ENCODE peak calls at places on chromosome 21, in six cellular contexts. M, I, V, C, T and N are unnamed samples.

GRCh38 chr21:30518876-30519275 is 16.9 kb upstream of the KRTAP19-5 start:
- DNase-seq in C (no peak), I (no peak), M (no peak), V (no peak), T (no peak), N (no peak)

GRCh38 chr21:46121286-46122221 is 23.6 kb downstream of the COL6A2 start:
- DNase-seq in V (no peak), M (peak), C (no peak), I (no peak), T (no peak), N (no peak)

GRCh38 chr21:46187814-46188213 is 3.6 kb upstream of the SPATC1L start:
- DNase-seq in T (no peak), M (no peak), V (no peak), C (no peak), I (no peak), N (peak)

GRCh38 chr21:34282223-34282622 is 81.6 kb upstream of the KCNE2 start:
- DNase-seq in V (no peak), T (peak), I (no peak), C (no peak), M (no peak), N (peak)

GRCh38 chr21:26471116-26471505 is 102.0 kb downstream of the CYYR1 start:
- DNase-seq in C (no peak), V (no peak), T (no peak), M (no peak), I (no peak), N (no peak)

GRCh38 chr21:25842925-25843324 is 108.2 kb downstream of the GABPA start:
- DNase-seq in I (no peak), C (no peak), T (no peak), V (no peak), M (no peak), N (no peak)

GRCh38 chr21:28521932-28522826 is 470.5 kb downstream of the LTN1 start:
- DNase-seq in C (peak), V (no peak), M (no peak), I (no peak), T (peak), N (peak)

GRCh38 chr21:45332981-45333582 is 45.4 kb upstream of the POFUT2 start:
- DNase-seq in V (no peak), T (no peak), I (no peak), M (peak), C (no peak), N (no peak)

GRCh38 chr21:36807421-36808004 is 108.6 kb downstream of the SIM2 start:
- DNase-seq in M (no peak), V (no peak), T (no peak), C (no peak), I (no peak), N (no peak)

GRCh38 chr21:21003701-21004100 is 5.5 kb downstream of the NCAM2 start:
- DNase-seq in C (peak), T (peak), V (peak), M (no peak), I (no peak), N (peak)

GRCh38 chr21:46211786-46212720 is 16.5 kb downstream of the LSS start:
- DNase-seq in I (no peak), M (peak), C (no peak), V (no peak), T (peak), N (no peak)

GRCh38 chr21:18655927-18656326 is 252.3 kb upstream of the TMPRSS15 start:
- DNase-seq in V (no peak), I (no peak), M (no peak), C (no peak), T (no peak), N (no peak)

GRCh38 chr21:36260030-36260787 is 59.8 kb upstream of the MORC3 start:
- DNase-seq in C (peak), T (peak), V (peak), I (no peak), M (no peak), N (peak)

GRCh38 chr21:45949928-45950739 is 31.4 kb upstream of the COL6A1 start:
- DNase-seq in M (no peak), C (no peak), V (peak), T (no peak), I (no peak), N (no peak)

GRCh38 chr21:46477765-46478164 is 19.1 kb downstream of the DIP2A start:
- DNase-seq in V (no peak), I (no peak), M (no peak), C (no peak), T (peak), N (no peak)

GRCh38 chr21:45033791-45034555 is 40.4 kb upstream of the ADARB1 start:
- DNase-seq in T (no peak), M (no peak), I (no peak), C (no peak), V (no peak), N (no peak)

GRCh38 chr21:20997633-20998455 is at the start of gene NCAM2:
- DNase-seq in I (peak), C (no peak), V (peak), M (peak), T (peak), N (peak)

GRCh38 chr21:30329203-30329868 is 8.2 kb downstream of the KRTAP27-1 start:
- DNase-seq in I (no peak), V (no peak), T (no peak), M (no peak), C (no peak), N (no peak)

GRCh38 chr21:42613756-42614155 is 39.7 kb upstream of the PDE9A start:
- DNase-seq in V (no peak), T (no peak), I (no peak), M (no peak), C (no peak), N (no peak)

GRCh38 chr21:43348801-43349261 is 78.1 kb downstream of the SIK1 start:
- DNase-seq in C (no peak), I (no peak), M (peak), V (no peak), T (no peak), N (no peak)

GRCh38 chr21:14403681-14404318 is 20.9 kb upstream of the HSPA13 start:
- DNase-seq in V (peak), M (no peak), T (peak), I (no peak), C (peak), N (peak)

GRCh38 chr21:28641731-28642130 is 350.9 kb downstream of the LTN1 start:
- DNase-seq in I (no peak), M (no peak), T (no peak), C (no peak), V (no peak), N (no peak)

GRCh38 chr21:46180778-46181391 is 3.4 kb downstream of the SPATC1L start:
- DNase-seq in V (no peak), I (no peak), T (no peak), M (no peak), C (no peak), N (no peak)

GRCh38 chr21:45853703-45854342 is 127.7 kb upstream of the COL6A1 start:
- DNase-seq in I (no peak), C (no peak), T (no peak), M (no peak), V (no peak), N (no peak)

GRCh38 chr21:45817345-45817744 is 164.2 kb upstream of the COL6A1 start:
- DNase-seq in T (no peak), I (no peak), V (no peak), C (no peak), M (no peak), N (no peak)

GRCh38 chr21:19609611-19610010 is 1206.0 kb upstream of the TMPRSS15 start:
- DNase-seq in T (no peak), M (no peak), C (no peak), I (no peak), V (no peak), N (no peak)

GRCh38 chr21:32474179-32475059 is 61.9 kb downstream of the EVA1C start:
- DNase-seq in V (no peak), T (no peak), C (no peak), M (no peak), I (no peak), N (no peak)

GRCh38 chr21:37580690-37581089 is 214.1 kb downstream of the DYRK1A start:
- DNase-seq in M (no peak), I (no peak), C (no peak), V (no peak), T (no peak), N (no peak)

GRCh38 chr21:37710555-37711293 is 205.5 kb downstream of the KCNJ6 start:
- DNase-seq in I (no peak), M (peak), C (no peak), T (peak), V (peak), N (no peak)

GRCh38 chr21:38027901-38028300 is 111.6 kb upstream of the KCNJ6 start:
- DNase-seq in I (no peak), M (no peak), T (peak), C (peak), V (no peak), N (no peak)

GRCh38 chr21:45494851-45495680 is 47.2 kb downstream of the SLC19A1 start:
- DNase-seq in T (no peak), V (no peak), C (no peak), M (peak), I (no peak), N (no peak)

GRCh38 chr21:43741425-43742096 is 22.6 kb downstream of the PDXK start:
- DNase-seq in I (no peak), T (no peak), M (no peak), C (no peak), V (no peak), N (peak)

GRCh38 chr21:43981871-43982210 is 30.3 kb upstream of the TRAPPC10 start:
- DNase-seq in I (no peak), V (no peak), M (no peak), C (no peak), T (no peak), N (no peak)

GRCh38 chr21:16211339-16212303 is 481.8 kb downstream of the USP25 start:
- DNase-seq in M (no peak), I (no peak), C (no peak), V (no peak), T (peak), N (no peak)

GRCh38 chr21:31875424-31876097 is 2.7 kb downstream of the HUNK start:
- DNase-seq in I (no peak), V (no peak), M (no peak), T (no peak), C (no peak), N (no peak)